ENCODE peak calls at places on chromosomes 16 and 17, in six cellular contexts. M, D, N, F, W and V are unnamed samples.

GRCh38 chr16:66899310-66899944 is 19.1 kb downstream of the PDP2 start:
- DNase-seq in W (peak; percentile 17), F (peak; percentile 65), D (no peak), N (no peak), M (no peak), V (peak; percentile 59)

GRCh38 chr16:49342336-49343265 is 31.0 kb upstream of the C16orf78 start:
- DNase-seq in N (no peak), W (no peak), F (no peak), M (no peak), D (no peak), V (no peak)

GRCh38 chr17:51351890-51352289 is 91.5 kb downstream of the UTP18 start:
- DNase-seq in M (no peak), D (no peak), F (peak; percentile 15), N (no peak), W (no peak), V (no peak)

GRCh38 chr16:57637424-57637823 is 9.0 kb downstream of the ADGRG1 start:
- DNase-seq in N (no peak), D (no peak), M (no peak), F (peak; percentile 43), W (no peak), V (no peak)

GRCh38 chr17:65171753-65172152 is 34.6 kb downstream of the RGS9 start:
- DNase-seq in M (no peak), W (no peak), F (no peak), N (no peak), D (no peak), V (no peak)

GRCh38 chr16:12231666-12232065 is 255.1 kb downstream of the SNX29 start:
- DNase-seq in M (no peak), N (no peak), W (peak; percentile 76), D (no peak), F (peak; percentile 39), V (peak; percentile 41)

GRCh38 chr17:68697850-68698313 is 96.7 kb upstream of the FAM20A start:
- DNase-seq in N (no peak), F (peak; percentile 85), D (no peak), M (no peak), W (peak; percentile 8), V (no peak)

GRCh38 chr17:44501866-44502265 is 1.3 kb downstream of the GPATCH8 start:
- DNase-seq in W (peak; percentile 22), F (peak; percentile 40), M (no peak), D (no peak), N (no peak), V (peak; percentile 36)

GRCh38 chr17:49715717-49716279 is 8.0 kb upstream of the SLC35B1 start:
- DNase-seq in D (no peak), F (no peak), W (peak; percentile 13), M (no peak), N (peak; percentile 68), V (no peak)